ENCODE peak calls at places on chromosome 15, in eight cellular contexts. K is coronary artery, J is IMR-90, F is tibial artery, Z is body of pancreas, T is endodermal cell, X is foreskin fibroblast, G is fibroblast of pulmonary artery. W is an unnamed sample.

GRCh38 chr15:43329222-43329959 is 982 bp downstream of the LCMT2 start:
- DNase-seq in F (peak; percentile 27), G (no peak), K (peak; percentile 82), J (peak; percentile 37), T (peak; percentile 70), Z (peak; percentile 11), X (peak; percentile 66), W (peak; percentile 3)

GRCh38 chr15:35545316-35545824 is 595 bp downstream of the DPH6 start:
- DNase-seq in J (peak; percentile 60), F (peak; percentile 63), X (peak; percentile 79), Z (peak; percentile 47), G (peak; percentile 73), K (peak; percentile 74), T (no peak), W (peak; percentile 70)

GRCh38 chr15:40782609-40783227 is 12.9 kb downstream of the C15orf62 start:
- DNase-seq in G (no peak), F (no peak), Z (peak; percentile 84), T (peak; percentile 89), K (no peak), X (peak; percentile 50), J (no peak), W (peak; percentile 27)

GRCh38 chr15:75198560-75199346 is 2.9 kb upstream of the C15orf39 start:
- DNase-seq in F (no peak), K (no peak), Z (no peak), G (peak; percentile 42), J (peak; percentile 49), X (no peak), T (peak; percentile 72), W (peak; percentile 35)

GRCh38 chr15:51768018-51768417 is 16.6 kb downstream of the TMOD2 start:
- DNase-seq in T (no peak), J (no peak), F (no peak), Z (no peak), X (no peak), K (no peak), G (no peak), W (no peak)

GRCh38 chr15:65902373-65902772 is 33.1 kb downstream of the RAB11A start:
- DNase-seq in T (no peak), J (peak; percentile 6), F (peak; percentile 68), X (peak; percentile 29), G (peak; percentile 18), Z (no peak), K (no peak), W (peak; percentile 20)

GRCh38 chr15:77528968-77529319 is 103.8 kb downstream of the LINGO1 start:
- DNase-seq in Z (no peak), G (no peak), X (no peak), T (no peak), F (no peak), K (no peak), J (no peak), W (no peak)

GRCh38 chr15:39624806-39625205 is 43.9 kb downstream of the THBS1 start:
- DNase-seq in X (peak; percentile 89), J (peak; percentile 93), G (peak; percentile 93), Z (no peak), K (no peak), T (no peak), F (peak; percentile 82), W (peak; percentile 94)

GRCh38 chr15:98796685-98797084 is 148.3 kb downstream of the IGF1R start:
- DNase-seq in F (no peak), T (peak; percentile 44), Z (no peak), K (no peak), X (no peak), G (no peak), J (no peak), W (no peak)

GRCh38 chr15:74725845-74726773 is 781 bp upstream of the CYP1A1 start:
- DNase-seq in X (peak; percentile 54), Z (peak; percentile 35), J (no peak), T (peak; percentile 83), F (peak; percentile 27), K (no peak), G (peak; percentile 8), W (no peak)

GRCh38 chr15:53625962-53626845 is 133.3 kb downstream of the WDR72 start:
- DNase-seq in Z (no peak), F (no peak), J (no peak), T (peak; percentile 44), G (no peak), K (no peak), X (no peak), W (no peak)

GRCh38 chr15:68414591-68414990 is 17.4 kb downstream of the ITGA11 start:
- DNase-seq in Z (no peak), X (no peak), F (no peak), K (peak; percentile 67), G (no peak), J (no peak), T (no peak), W (no peak)

GRCh38 chr15:33675246-33675645 is 293.1 kb upstream of the CHRM5 start:
- DNase-seq in T (peak; percentile 54), J (no peak), X (no peak), K (no peak), F (no peak), Z (no peak), G (peak; percentile 43), W (peak; percentile 33)

GRCh38 chr15:60396100-60396499 is 1.7 kb downstream of the ANXA2 start:
- DNase-seq in J (no peak), T (no peak), K (no peak), Z (no peak), X (peak; percentile 57), F (no peak), G (no peak), W (no peak)
- H3K4me3 ChIP-seq in J (peak overlapping the region; percentile 70), T (peak overlapping the region; percentile 98), K (peak overlapping the region; percentile 90), Z (no peak overlapping the region), X (peak overlapping the region; percentile 99), F (peak overlapping the region; percentile 97), G (peak overlapping the region; percentile 98), W (peak overlapping the region; percentile 99)

GRCh38 chr15:60442031-60442665 is 36.8 kb downstream of the ICE2 start:
- DNase-seq in G (no peak), T (no peak), X (no peak), J (no peak), F (no peak), Z (no peak), K (no peak), W (no peak)

GRCh38 chr15:60442763-60443162 is 36.2 kb downstream of the ICE2 start:
- DNase-seq in J (peak; percentile 48), G (no peak), F (no peak), Z (no peak), T (no peak), K (no peak), X (peak; percentile 56), W (peak; percentile 45)

GRCh38 chr15:60448668-60449360 is 30.1 kb downstream of the ICE2 start:
- DNase-seq in K (no peak), Z (no peak), T (no peak), G (no peak), J (no peak), F (no peak), X (no peak), W (no peak)

GRCh38 chr15:60441323-60441722 is 37.6 kb downstream of the ICE2 start:
- DNase-seq in G (no peak), J (no peak), T (no peak), K (no peak), F (no peak), X (no peak), Z (no peak), W (no peak)

GRCh38 chr15:60444289-60444912 is 34.5 kb downstream of the ICE2 start:
- DNase-seq in J (peak; percentile 51), K (no peak), G (peak; percentile 61), T (no peak), F (no peak), Z (no peak), X (peak; percentile 71), W (peak; percentile 63)
- TF ChIP-seq CTCF in J (peak; percentile 76), K (peak; percentile 38), G (peak; percentile 69), T (peak; percentile 62), F (peak; percentile 73), Z (no peak), X (peak; percentile 71), W (peak; percentile 62)

GRCh38 chr15:96353378-96353930 is 23.0 kb downstream of the NR2F2 start:
- DNase-seq in G (no peak), T (no peak), F (no peak), K (no peak), J (no peak), X (no peak), Z (no peak), W (no peak)

GRCh38 chr15:96356494-96357455 is 26.3 kb downstream of the NR2F2 start:
- DNase-seq in F (peak; percentile 75), G (peak; percentile 87), K (no peak), J (peak; percentile 89), T (peak; percentile 92), Z (peak; percentile 84), X (peak; percentile 95), W (peak; percentile 90)

GRCh38 chr15:96353931-96354730 is 23.6 kb downstream of the NR2F2 start:
- DNase-seq in T (peak; percentile 85), G (peak; percentile 75), K (peak; percentile 84), X (peak; percentile 73), F (peak; percentile 56), Z (no peak), J (peak; percentile 60), W (peak; percentile 72)

GRCh38 chr15:96354731-96355560 is 24.4 kb downstream of the NR2F2 start:
- DNase-seq in F (no peak), Z (no peak), G (peak; percentile 89), K (no peak), J (peak; percentile 90), T (no peak), X (peak; percentile 83), W (peak; percentile 90)

GRCh38 chr15:96355561-96356129 is 25.1 kb downstream of the NR2F2 start:
- DNase-seq in K (no peak), G (no peak), X (peak; percentile 14), J (no peak), T (no peak), F (no peak), Z (no peak), W (no peak)
- H3K4me3 ChIP-seq in K (peak overlapping the region; percentile 94), G (peak overlapping the region; percentile 67), X (peak overlapping the region; percentile 69), J (no peak overlapping the region), T (no peak overlapping the region), F (no peak overlapping the region), Z (no peak overlapping the region), W (no peak overlapping the region)

GRCh38 chr15:25067725-25068309 is 113.0 kb downstream of the SNRPN start:
- DNase-seq in K (no peak), X (no peak), J (no peak), Z (no peak), T (no peak), G (no peak), F (no peak), W (no peak)
- TF ChIP-seq CTCF in K (no peak), X (no peak), J (no peak), Z (no peak), T (no peak), G (no peak), F (no peak), W (no peak)

W was measured in cardiac fibroblast.